ENCODE peak calls at places on chromosomes 12 and 14, in seven cellular contexts. W, N, Q, P, Y, X and M are unnamed samples.

GRCh38 chr12:99009654-99010296 is 364.7 kb downstream of the APAF1 start:
- DNase-seq in N (peak), P (no peak), W (no peak), Y (no peak), Q (no peak), X (no peak), M (no peak)

GRCh38 chr14:64746298-64747250 is 42.4 kb downstream of the PLEKHG3 start:
- DNase-seq in Y (no peak), W (no peak), Q (no peak), N (peak), X (no peak), P (no peak), M (no peak)

GRCh38 chr12:122096591-122097149 is 18.1 kb downstream of the MLXIP start:
- DNase-seq in W (no peak), P (no peak), N (peak), X (no peak), Q (peak), Y (no peak), M (no peak)

GRCh38 chr12:85280984-85281946 is 1.2 kb downstream of the ALX1 start:
- DNase-seq in W (no peak), P (peak), Q (no peak), X (no peak), Y (no peak), N (peak), M (no peak)

GRCh38 chr12:106234513-106234912 is 13.3 kb downstream of the CKAP4 start:
- DNase-seq in Q (no peak), W (no peak), P (no peak), N (peak), X (no peak), Y (no peak), M (no peak)

GRCh38 chr12:132125736-132126135 is 18.4 kb downstream of the DDX51 start:
- DNase-seq in Q (no peak), W (no peak), P (no peak), N (no peak), Y (no peak), X (no peak), M (no peak)

GRCh38 chr14:59254911-59255545 is 66.6 kb downstream of the DAAM1 start:
- DNase-seq in Y (peak), P (no peak), Q (peak), N (peak), W (no peak), X (no peak), M (no peak)

GRCh38 chr12:105477873-105478272 is 147.4 kb downstream of the C12orf75 start:
- DNase-seq in Y (no peak), W (no peak), Q (no peak), N (no peak), P (no peak), X (no peak), M (no peak)

GRCh38 chr12:23621910-23622309 is 327.6 kb downstream of the SOX5 start:
- DNase-seq in N (no peak), Y (no peak), X (no peak), W (no peak), P (no peak), Q (no peak), M (no peak)

GRCh38 chr12:122646568-122647220 is 56.5 kb downstream of the HCAR2 start:
- DNase-seq in P (no peak), Q (peak), X (peak), W (peak), Y (peak), N (peak), M (no peak)

GRCh38 chr12:40099423-40099853 is 6.4 kb downstream of the SLC2A13 start:
- DNase-seq in X (no peak), W (no peak), Q (peak), N (no peak), P (no peak), Y (no peak), M (no peak)

GRCh38 chr14:26281280-26281998 is 316.4 kb downstream of the NOVA1 start:
- DNase-seq in N (peak), Y (no peak), W (no peak), X (no peak), Q (peak), P (peak), M (no peak)

GRCh38 chr12:108477055-108477880 is 37.8 kb upstream of the FICD start:
- DNase-seq in Y (no peak), P (no peak), W (no peak), X (no peak), Q (no peak), N (no peak), M (no peak)

GRCh38 chr14:23319746-23320583 is 1.3 kb upstream of the PABPN1 start:
- DNase-seq in P (no peak), W (peak), Y (no peak), X (no peak), N (no peak), Q (no peak), M (no peak)

GRCh38 chr14:31449971-31450610 is 7.2 kb downstream of the DTD2 start:
- DNase-seq in X (peak), P (peak), N (peak), Q (peak), Y (peak), W (no peak), M (no peak)

GRCh38 chr12:99131761-99132199 is 486.7 kb downstream of the APAF1 start:
- DNase-seq in Q (peak), N (peak), P (peak), Y (peak), W (no peak), X (no peak), M (no peak)

GRCh38 chr12:1473418-1473817 is 121.0 kb downstream of the FBXL14 start:
- DNase-seq in X (no peak), N (peak), Q (no peak), Y (no peak), P (no peak), W (peak), M (no peak)

GRCh38 chr14:23162800-23163199 is 20.7 kb downstream of the SLC7A8 start:
- DNase-seq in W (no peak), P (no peak), N (no peak), X (no peak), Y (no peak), Q (no peak), M (no peak)

DNA sequence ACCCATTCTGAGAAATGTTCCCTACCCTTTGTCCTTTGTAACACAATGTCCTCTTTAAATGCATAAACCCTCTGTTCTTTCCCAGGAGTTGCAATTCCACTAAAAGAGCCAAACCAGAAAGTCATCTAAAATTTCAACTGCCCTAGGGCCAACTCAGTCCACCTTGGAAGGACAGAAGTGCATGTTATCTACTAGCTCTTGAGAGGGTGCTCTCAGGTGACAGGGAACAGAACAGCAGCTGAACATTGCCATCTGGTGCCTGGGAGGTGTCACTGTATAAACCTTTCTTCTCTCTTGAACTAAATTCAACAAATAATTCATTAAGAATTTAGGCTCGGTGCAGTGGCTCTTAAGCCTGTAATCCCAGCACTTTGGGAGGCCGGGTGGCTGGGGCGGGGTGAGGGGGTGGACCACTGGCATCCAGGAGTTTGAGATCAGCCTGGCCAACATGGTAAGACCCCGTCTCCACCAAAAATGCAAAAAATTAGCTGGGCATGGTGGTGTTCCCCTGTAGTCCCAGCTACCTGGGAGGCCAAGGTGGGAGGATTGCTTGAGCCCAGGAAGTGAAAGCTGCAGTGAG is 10.3 kb upstream of the FERMT2 start:
- DNase-seq in P (peak), X (peak), N (peak), Q (peak), W (no peak), Y (peak), M (no peak)
- TF ChIP-seq CTCF in P (peak), X (peak), N (peak), Q (peak), W (peak), Y (peak), M (peak)

DNA sequence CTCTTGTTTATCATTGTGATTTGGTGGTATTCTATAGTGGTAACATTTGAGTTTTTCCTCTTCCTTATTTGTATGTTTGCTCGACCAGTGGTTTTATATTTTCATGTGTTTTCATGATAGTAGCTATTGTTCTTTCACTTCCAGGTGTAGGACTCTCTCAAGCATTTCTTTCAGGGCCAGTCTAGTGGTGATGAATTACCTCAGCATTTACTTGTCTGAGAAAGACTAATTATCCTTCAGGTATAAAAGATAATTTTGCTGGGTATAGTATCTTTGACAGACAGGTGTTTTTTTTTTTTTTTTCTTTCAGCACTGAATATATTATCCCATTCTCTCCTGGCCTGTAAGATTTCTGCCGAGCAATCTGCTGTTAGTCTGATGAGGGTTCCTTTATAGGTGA is 35.0 kb upstream of the CCND2 start:
- DNase-seq in W (no peak), Y (no peak), X (no peak), Q (no peak), P (no peak), N (no peak), M (no peak)
- TF ChIP-seq CTCF in W (no peak), Y (no peak), X (no peak), Q (no peak), P (no peak), N (no peak), M (no peak)

DNA sequence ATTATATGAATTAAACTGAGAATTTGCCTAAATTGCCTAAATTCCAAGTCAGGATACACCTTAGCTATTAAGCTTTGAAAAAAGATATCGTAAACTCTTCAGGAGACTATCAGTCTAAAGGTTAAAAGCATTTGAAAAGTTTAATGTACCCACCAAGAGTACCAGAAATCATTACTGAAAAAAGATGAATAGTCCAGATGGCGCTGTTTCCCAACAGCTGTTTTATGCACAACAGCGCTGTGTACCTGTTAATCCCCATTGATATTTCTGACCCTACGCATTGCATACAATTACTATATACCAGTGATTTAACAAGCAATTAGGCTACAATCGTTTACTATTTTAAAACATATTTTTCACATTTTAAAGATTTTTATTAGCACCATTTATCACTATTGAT is 185.0 kb downstream of the PLCZ1 start:
- DNase-seq in W (no peak), P (no peak), Q (no peak), X (no peak), Y (no peak), N (no peak), M (no peak)
- TF ChIP-seq CTCF in W (no peak), P (peak), Q (no peak), X (peak), Y (peak), N (peak), M (peak)

GRCh38 chr14:40218282-40218941 is 786.2 kb upstream of the FBXO33 start:
- DNase-seq in X (peak), Y (no peak), W (no peak), P (no peak), Q (no peak), N (no peak), M (no peak)

GRCh38 chr14:40216976-40217375 is 784.7 kb upstream of the FBXO33 start:
- DNase-seq in W (no peak), Y (no peak), N (no peak), X (no peak), P (no peak), Q (no peak), M (no peak)

GRCh38 chr14:40219032-40219431 is 786.8 kb upstream of the FBXO33 start:
- DNase-seq in Y (no peak), X (no peak), N (no peak), W (no peak), P (no peak), Q (no peak), M (no peak)

GRCh38 chr14:40213701-40214100 is 781.5 kb upstream of the FBXO33 start:
- DNase-seq in W (no peak), P (no peak), Y (no peak), Q (no peak), X (no peak), N (no peak), M (no peak)
- TF ChIP-seq CTCF in W (no peak), P (no peak), Y (no peak), Q (no peak), X (no peak), N (no peak), M (no peak)

GRCh38 chr12:52172956-52173355 is 18.9 kb downstream of the KRT80 start:
- DNase-seq in Y (no peak), X (no peak), W (no peak), Q (no peak), N (no peak), P (no peak), M (no peak)

GRCh38 chr12:52169886-52170285 is 21.9 kb downstream of the KRT80 start:
- DNase-seq in P (no peak), N (no peak), Y (no peak), X (no peak), W (no peak), Q (peak), M (no peak)

GRCh38 chr12:52173526-52173925 is 18.3 kb downstream of the KRT80 start:
- DNase-seq in P (no peak), N (no peak), X (no peak), W (no peak), Y (no peak), Q (no peak), M (no peak)

GRCh38 chr12:52170827-52171226 is 21.0 kb downstream of the KRT80 start:
- DNase-seq in P (no peak), N (no peak), Q (no peak), W (no peak), Y (no peak), X (no peak), M (no peak)

GRCh38 chr12:52171950-52172512 is 19.8 kb downstream of the KRT80 start:
- DNase-seq in Q (no peak), W (no peak), P (peak), Y (no peak), N (peak), X (no peak), M (no peak)
- TF ChIP-seq CTCF in Q (peak), W (no peak), P (peak), Y (peak), N (peak), X (peak), M (peak)

DNA sequence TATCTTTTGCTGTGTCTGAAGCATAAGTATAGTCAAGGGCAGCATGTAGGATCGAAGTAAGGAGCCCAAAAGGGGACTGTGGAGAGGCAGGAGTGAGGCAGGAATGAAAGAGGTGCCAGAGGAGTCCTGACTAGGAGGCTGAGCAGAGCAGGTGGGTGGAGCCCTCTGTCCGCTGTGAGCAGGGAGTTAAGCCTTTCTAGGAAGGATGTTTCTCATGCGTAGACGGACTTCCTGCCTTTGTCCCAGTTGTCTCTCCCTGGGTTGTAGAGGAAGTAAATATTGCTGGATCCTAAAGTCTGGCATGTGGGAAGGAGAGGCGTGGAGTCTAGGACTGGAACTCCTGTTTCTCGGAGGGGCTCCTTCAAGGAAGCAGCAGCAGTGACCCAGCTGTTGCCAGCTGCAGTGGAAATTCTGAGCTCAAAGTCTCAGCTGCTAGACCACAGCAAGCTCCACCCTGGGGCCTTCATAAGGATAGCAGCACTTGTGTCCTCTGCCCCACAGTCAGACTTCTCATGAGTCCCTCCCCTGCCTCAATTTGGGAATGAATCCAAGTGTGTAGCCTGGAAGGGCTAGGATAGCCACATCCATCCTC is 44.0 kb downstream of the RBMS2 start:
- DNase-seq in Q (peak), P (peak), X (peak), W (no peak), Y (peak), N (peak), M (no peak)
- TF ChIP-seq CTCF in Q (no peak), P (peak), X (no peak), W (no peak), Y (no peak), N (no peak), M (no peak)